ENCODE peak calls at places on chromosomes 1 and 21, in four cellular contexts. X, W, L and C are unnamed samples.

GRCh38 chr1:183272390-183272801 is 86.3 kb downstream of the LAMC2 start:
- DNase-seq in X (no peak), W (peak), L (no peak), C (no peak)

GRCh38 chr1:7454052-7454815 is 316.9 kb upstream of the VAMP3 start:
- DNase-seq in X (no peak), W (no peak), L (no peak), C (no peak)

GRCh38 chr21:43811262-43812105 is 22.1 kb downstream of the RRP1 start:
- DNase-seq in X (no peak), W (no peak), L (no peak), C (no peak)

GRCh38 chr1:93051961-93052360 is 27.1 kb upstream of the MTF2 start:
- DNase-seq in X (no peak), W (no peak), L (no peak), C (no peak)

GRCh38 chr1:154406572-154406879 is 1.4 kb downstream of the IL6R start:
- DNase-seq in X (no peak), W (no peak), L (no peak), C (no peak)

GRCh38 chr1:53311104-53311908 is 16.6 kb downstream of the LRP8 start:
- DNase-seq in X (no peak), W (no peak), L (no peak), C (no peak)

GRCh38 chr1:186888367-186888766 is 59.6 kb downstream of the PLA2G4A start:
- DNase-seq in X (no peak), W (no peak), L (no peak), C (no peak)

GRCh38 chr1:56912325-56912724 is 53.5 kb downstream of the C8B start:
- DNase-seq in X (no peak), W (no peak), L (no peak), C (no peak)

GRCh38 chr21:38249879-38250278 is 6.9 kb upstream of the KCNJ15 start:
- DNase-seq in X (no peak), W (no peak), L (no peak), C (no peak)

GRCh38 chr1:2001773-2002411 is 1.7 kb downstream of the CFAP74 start:
- DNase-seq in X (no peak), W (no peak), L (no peak), C (no peak)

GRCh38 chr21:43855955-43856354 is 9.1 kb upstream of the AGPAT3 start:
- DNase-seq in X (no peak), W (no peak), L (no peak), C (no peak)

GRCh38 chr1:23661887-23662286 is 29.7 kb upstream of the RPL11 start:
- DNase-seq in X (no peak), W (no peak), L (no peak), C (no peak)

GRCh38 chr1:17588048-17588781 is 48.7 kb downstream of the ARHGEF10L start:
- DNase-seq in X (no peak), W (peak), L (no peak), C (no peak)

GRCh38 chr21:45973475-45974072 is 8.0 kb upstream of the COL6A1 start:
- DNase-seq in X (peak), W (peak), L (no peak), C (peak)

GRCh38 chr1:186735463-186735862 is 55.2 kb upstream of the PTGS2 start:
- DNase-seq in X (no peak), W (no peak), L (no peak), C (no peak)

GRCh38 chr1:100461222-100461621 is 76.7 kb upstream of the GPR88 start:
- DNase-seq in X (no peak), W (no peak), L (no peak), C (no peak)

GRCh38 chr1:1364266-1364665 is 5.9 kb upstream of the MXRA8 start:
- DNase-seq in X (no peak), W (no peak), L (no peak), C (no peak)

GRCh38 chr1:200525167-200526123 is 95.1 kb downstream of the KIF14 start:
- DNase-seq in X (no peak), W (peak), L (no peak), C (no peak)

GRCh38 chr21:44710756-44711326 is 531 bp downstream of the TSPEAR start:
- DNase-seq in X (no peak), W (no peak), L (no peak), C (no peak)

GRCh38 chr1:223819730-223820514 is 25.8 kb downstream of the TP53BP2 start:
- DNase-seq in X (no peak), W (no peak), L (peak), C (no peak)

GRCh38 chr1:85240174-85240601 is 19.3 kb downstream of the C1orf52 start:
- DNase-seq in X (no peak), W (no peak), L (no peak), C (no peak)

GRCh38 chr1:110524311-110525249 is 5.6 kb upstream of the KCNA10 start:
- DNase-seq in X (peak), W (peak), L (no peak), C (peak)

GRCh38 chr1:107512836-107513235 is 372.0 kb downstream of the NTNG1 start:
- DNase-seq in X (no peak), W (no peak), L (no peak), C (no peak)

GRCh38 chr21:36729301-36729970 is 30.5 kb downstream of the SIM2 start:
- DNase-seq in X (no peak), W (no peak), L (no peak), C (no peak)

GRCh38 chr1:216457356-216457755 is 34.1 kb upstream of the USH2A start:
- DNase-seq in X (no peak), W (peak), L (no peak), C (no peak)

GRCh38 chr1:23791434-23792047 is 596 bp downstream of the LYPLA2 start:
- DNase-seq in X (peak), W (no peak), L (no peak), C (peak)

GRCh38 chr21:25895565-25896205 is 160.9 kb downstream of the GABPA start:
- DNase-seq in X (peak), W (peak), L (no peak), C (no peak)

GRCh38 chr1:160622885-160623633 is 23.8 kb downstream of the SLAMF1 start:
- DNase-seq in X (no peak), W (no peak), L (no peak), C (no peak)

GRCh38 chr1:96028071-96028470 is 693.5 kb upstream of the PTBP2 start:
- DNase-seq in X (no peak), W (no peak), L (no peak), C (no peak)